ENCODE peak calls at places on chromosomes 4 and X, in four cellular contexts. I is hepatocyte, U is uterus, W is aorta. R is an unnamed sample.

GRCh38 chrX:57772637-57773036 is 92.6 kb upstream of the NLRP2B start:
- DNase-seq in I (no peak), U (no peak), W (no peak), R (no peak)

GRCh38 chr4:166594326-166594946 is 639.9 kb downstream of the SPOCK3 start:
- DNase-seq in I (peak; percentile 74), U (no peak), W (no peak), R (no peak)

GRCh38 chrX:133722756-133723155 is 262.6 kb downstream of the GPC3 start:
- DNase-seq in I (no peak), U (no peak), W (no peak), R (no peak)

GRCh38 chr4:143337600-143338287 is 1.1 kb downstream of the GAB1 start:
- DNase-seq in I (peak; percentile 78), U (peak; percentile 55), W (peak; percentile 82), R (peak; percentile 70)

GRCh38 chrX:109600114-109600710 is 24.8 kb downstream of the KCNE5 start:
- DNase-seq in I (peak; percentile 21), U (no peak), W (no peak), R (peak; percentile 18)

GRCh38 chr4:77001907-77002306 is 52.4 kb downstream of the SEPTIN11 start:
- DNase-seq in I (no peak), U (no peak), W (no peak), R (no peak)

GRCh38 chr4:172892300-172892699 is 276.3 kb upstream of the GALNT7 start:
- DNase-seq in I (no peak), U (no peak), W (no peak), R (no peak)

GRCh38 chrX:97330150-97330549 is 446.4 kb downstream of the RPA4 start:
- DNase-seq in I (no peak), U (no peak), W (no peak), R (no peak)

GRCh38 chr4:108060164-108060563 is 70.5 kb downstream of the HADH start:
- DNase-seq in I (peak; percentile 58), U (no peak), W (no peak), R (no peak)

GRCh38 chrX:21373637-21374162 is 518 bp upstream of the CNKSR2 start:
- DNase-seq in I (no peak), U (no peak), W (peak; percentile 59), R (peak; percentile 40)

GRCh38 chr4:93157984-93158383 is 670.6 kb upstream of the ATOH1 start:
- DNase-seq in I (no peak), U (no peak), W (no peak), R (no peak)

GRCh38 chr4:89889289-89889688 is 5.4 kb upstream of the MMRN1 start:
- DNase-seq in I (no peak), U (no peak), W (peak; percentile 53), R (no peak)

GRCh38 chr4:154622598-154622997 is 10.1 kb upstream of the FGG start:
- DNase-seq in I (peak; percentile 82), U (no peak), W (no peak), R (no peak)

GRCh38 chr4:82583897-82584604 is 22.3 kb upstream of the TMEM150C start:
- DNase-seq in I (no peak), U (no peak), W (no peak), R (no peak)

GRCh38 chr4:134936014-134936413 is 734.4 kb upstream of the PABPC4L start:
- DNase-seq in I (no peak), U (no peak), W (no peak), R (no peak)

GRCh38 chr4:87982446-87982845 is 6.9 kb downstream of the SPP1 start:
- DNase-seq in I (no peak), U (no peak), W (no peak), R (no peak)

GRCh38 chr4:174365018-174365587 is 81.4 kb downstream of the CEP44 start:
- DNase-seq in I (peak; percentile 62), U (no peak), W (no peak), R (no peak)

GRCh38 chr4:80500593-80500992 is 165.1 kb downstream of the CFAP299 start:
- DNase-seq in I (no peak), U (no peak), W (no peak), R (no peak)

GRCh38 chr4:7860600-7861158 is 79.0 kb downstream of the AFAP1 start:
- DNase-seq in I (no peak), U (no peak), W (no peak), R (no peak)

GRCh38 chrX:119189586-119189985 is 46.5 kb upstream of the PGRMC1 start:
- DNase-seq in I (peak; percentile 8), U (peak; percentile 48), W (no peak), R (peak; percentile 62)

GRCh38 chr4:56215901-56216300 is 171.4 kb downstream of the AASDH start:
- DNase-seq in I (peak; percentile 69), U (peak; percentile 45), W (no peak), R (no peak)

GRCh38 chr4:115187136-115187535 is 73.7 kb upstream of the NDST4 start:
- DNase-seq in I (no peak), U (no peak), W (no peak), R (no peak)
- H3K27ac ChIP-seq in I (no peak overlapping the region), U (no peak overlapping the region), W (no peak overlapping the region), R (no peak overlapping the region)

GRCh38 chr4:37935026-37935425 is 25.2 kb upstream of the PTTG2 start:
- DNase-seq in I (no peak), U (no peak), W (no peak), R (no peak)

GRCh38 chr4:37936889-37937498 is 23.2 kb upstream of the PTTG2 start:
- DNase-seq in I (no peak), U (no peak), W (no peak), R (peak; percentile 57)

GRCh38 chr4:37938208-37938607 is 22.0 kb upstream of the PTTG2 start:
- DNase-seq in I (no peak), U (no peak), W (no peak), R (no peak)

GRCh38 chr4:37934096-37934495 is 26.1 kb upstream of the PTTG2 start:
- DNase-seq in I (no peak), U (no peak), W (no peak), R (no peak)

DNA sequence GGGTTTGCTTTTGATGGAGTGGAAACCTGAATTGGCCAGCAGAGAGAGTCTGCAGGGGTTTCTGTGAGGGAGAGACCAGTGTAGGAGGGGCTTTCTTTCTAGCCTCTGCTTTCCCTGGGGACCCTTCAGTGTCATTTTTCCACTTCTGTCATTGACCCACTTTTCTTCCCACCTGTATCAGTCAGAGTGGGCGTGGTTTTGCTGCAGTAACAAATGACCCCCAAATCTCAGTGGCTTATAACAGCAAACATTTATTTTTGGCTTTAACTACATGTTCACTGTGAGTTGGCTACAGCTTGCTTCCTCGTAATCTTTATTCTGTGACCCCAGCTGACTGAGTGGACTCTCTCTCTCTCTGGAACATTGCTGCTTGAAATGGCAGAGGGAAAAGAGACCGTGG is 25.6 kb upstream of the PTTG2 start:
- DNase-seq in I (no peak), U (no peak), W (no peak), R (no peak)
- H3K27ac ChIP-seq in I (no peak overlapping the region), U (no peak overlapping the region), W (no peak overlapping the region), R (peak overlapping the region; percentile 16)

DNA sequence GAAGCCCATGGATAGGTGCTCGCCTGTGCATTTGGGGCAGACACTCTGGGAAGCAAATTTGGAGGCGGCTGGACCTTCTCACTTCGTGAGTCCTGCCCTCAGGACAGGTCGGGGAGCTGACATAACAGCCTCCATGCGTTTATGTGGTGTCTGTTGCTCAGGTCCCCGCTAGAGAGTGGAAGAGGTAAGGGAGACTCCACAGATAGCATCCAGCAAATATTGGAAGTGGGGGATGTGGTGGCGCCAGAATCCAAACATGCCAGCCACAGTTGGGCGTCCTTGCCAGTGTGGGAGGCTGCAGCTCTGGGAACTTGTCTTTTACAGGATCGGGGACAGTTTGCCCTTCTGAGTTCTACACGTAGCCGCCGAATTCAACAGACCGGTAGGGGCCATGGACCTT is 47.8 kb downstream of the ZNF182 start:
- DNase-seq in I (no peak), U (no peak), W (no peak), R (no peak)
- H3K27ac ChIP-seq in I (no peak overlapping the region), U (no peak overlapping the region), W (no peak overlapping the region), R (no peak overlapping the region)

GRCh38 chr4:129144755-129145206 is 48.8 kb downstream of the C4orf33 start:
- DNase-seq in I (no peak), U (no peak), W (no peak), R (no peak)

GRCh38 chr4:129138762-129139496 is 43.0 kb downstream of the C4orf33 start:
- DNase-seq in I (peak; percentile 39), U (no peak), W (no peak), R (no peak)

GRCh38 chr4:129136433-129136832 is 40.5 kb downstream of the C4orf33 start:
- DNase-seq in I (no peak), U (no peak), W (no peak), R (no peak)

GRCh38 chr4:129143359-129143758 is 47.4 kb downstream of the C4orf33 start:
- DNase-seq in I (no peak), U (no peak), W (no peak), R (no peak)

GRCh38 chr4:129140521-129140920 is 44.6 kb downstream of the C4orf33 start:
- DNase-seq in I (no peak), U (no peak), W (no peak), R (no peak)
- H3K27ac ChIP-seq in I (no peak overlapping the region), U (no peak overlapping the region), W (no peak overlapping the region), R (no peak overlapping the region)

R was measured in left ventricle myocardium inferior.